ENCODE peak calls at places on chromosomes 13 and 19, in eight cellular contexts. One of them, this sample, is unnamed.

GRCh38 chr19:33226550-33227241 is 1.0 kb upstream of the SLC7A10 start:
- DNase-seq in astrocyte: no peak
- DNase-seq in uterus: no peak
- DNase-seq in DND-41: no peak
- DNase-seq in hepatocyte: peak
- DNase-seq in IMR-90: no peak
- DNase-seq in coronary artery: no peak
- DNase-seq in PC-3: no peak
- DNase-seq in this sample: peak

GRCh38 chr13:44703371-44703770 is 127.2 kb upstream of the TSC22D1 start:
- DNase-seq in DND-41: no peak
- DNase-seq in IMR-90: peak
- DNase-seq in PC-3: peak
- DNase-seq in astrocyte: peak
- DNase-seq in hepatocyte: peak
- DNase-seq in coronary artery: no peak
- DNase-seq in uterus: no peak
- DNase-seq in this sample: no peak

GRCh38 chr13:113093580-113094409 is 11.8 kb upstream of the F7 start:
- DNase-seq in PC-3: no peak
- DNase-seq in astrocyte: no peak
- DNase-seq in IMR-90: no peak
- DNase-seq in hepatocyte: no peak
- DNase-seq in DND-41: no peak
- DNase-seq in coronary artery: no peak
- DNase-seq in uterus: no peak
- DNase-seq in this sample: no peak

GRCh38 chr19:34225659-34226015 is 28.7 kb upstream of the GARRE1 start:
- DNase-seq in hepatocyte: no peak
- DNase-seq in astrocyte: no peak
- DNase-seq in PC-3: no peak
- DNase-seq in IMR-90: no peak
- DNase-seq in uterus: no peak
- DNase-seq in coronary artery: no peak
- DNase-seq in DND-41: no peak
- DNase-seq in this sample: no peak

GRCh38 chr19:35636651-35637050 is 4.9 kb upstream of the ETV2 start:
- DNase-seq in astrocyte: no peak
- DNase-seq in uterus: no peak
- DNase-seq in DND-41: no peak
- DNase-seq in IMR-90: no peak
- DNase-seq in PC-3: no peak
- DNase-seq in hepatocyte: no peak
- DNase-seq in coronary artery: no peak
- DNase-seq in this sample: no peak

GRCh38 chr19:39407394-39407643 is 672 bp downstream of the ZFP36 start:
- DNase-seq in hepatocyte: no peak
- DNase-seq in DND-41: no peak
- DNase-seq in uterus: no peak
- DNase-seq in IMR-90: no peak
- DNase-seq in coronary artery: no peak
- DNase-seq in astrocyte: no peak
- DNase-seq in PC-3: no peak
- DNase-seq in this sample: no peak

GRCh38 chr19:5023128-5023571 is 54.2 kb downstream of the KDM4B start:
- DNase-seq in hepatocyte: no peak
- DNase-seq in PC-3: no peak
- DNase-seq in coronary artery: no peak
- DNase-seq in uterus: no peak
- DNase-seq in IMR-90: no peak
- DNase-seq in astrocyte: no peak
- DNase-seq in DND-41: no peak
- DNase-seq in this sample: no peak

GRCh38 chr19:38073806-38074685 is 150.0 kb downstream of the DPF1 start:
- DNase-seq in uterus: no peak
- DNase-seq in IMR-90: peak
- DNase-seq in astrocyte: no peak
- DNase-seq in DND-41: no peak
- DNase-seq in coronary artery: no peak
- DNase-seq in hepatocyte: peak
- DNase-seq in PC-3: no peak
- DNase-seq in this sample: peak

GRCh38 chr13:28602580-28602979 is 56.4 kb upstream of the POMP start:
- DNase-seq in hepatocyte: no peak
- DNase-seq in DND-41: no peak
- DNase-seq in uterus: no peak
- DNase-seq in PC-3: no peak
- DNase-seq in IMR-90: no peak
- DNase-seq in coronary artery: no peak
- DNase-seq in astrocyte: no peak
- DNase-seq in this sample: no peak

GRCh38 chr19:8390617-8390981 is 439 bp downstream of the RAB11B start:
- DNase-seq in hepatocyte: peak
- DNase-seq in IMR-90: peak
- DNase-seq in coronary artery: peak
- DNase-seq in uterus: peak
- DNase-seq in PC-3: peak
- DNase-seq in DND-41: peak
- DNase-seq in astrocyte: peak
- DNase-seq in this sample: peak

GRCh38 chr19:42512130-42512636 is 16.1 kb downstream of the CEACAM1 start:
- DNase-seq in coronary artery: no peak
- DNase-seq in astrocyte: no peak
- DNase-seq in uterus: no peak
- DNase-seq in IMR-90: no peak
- DNase-seq in PC-3: no peak
- DNase-seq in hepatocyte: no peak
- DNase-seq in DND-41: no peak
- DNase-seq in this sample: no peak

GRCh38 chr13:74868044-74868443 is 613.9 kb downstream of the TBC1D4 start:
- DNase-seq in IMR-90: no peak
- DNase-seq in astrocyte: peak
- DNase-seq in PC-3: peak
- DNase-seq in coronary artery: no peak
- DNase-seq in uterus: no peak
- DNase-seq in hepatocyte: no peak
- DNase-seq in DND-41: no peak
- DNase-seq in this sample: no peak

GRCh38 chr13:74067818-74068217 is 66.4 kb downstream of the KLF12 start:
- DNase-seq in uterus: no peak
- DNase-seq in hepatocyte: no peak
- DNase-seq in IMR-90: peak
- DNase-seq in DND-41: peak
- DNase-seq in PC-3: peak
- DNase-seq in astrocyte: peak
- DNase-seq in coronary artery: no peak
- DNase-seq in this sample: no peak

GRCh38 chr19:47096721-47097120 is 16.9 kb downstream of the ZC3H4 start:
- DNase-seq in PC-3: no peak
- DNase-seq in IMR-90: no peak
- DNase-seq in coronary artery: no peak
- DNase-seq in uterus: no peak
- DNase-seq in hepatocyte: no peak
- DNase-seq in astrocyte: no peak
- DNase-seq in DND-41: no peak
- DNase-seq in this sample: no peak

GRCh38 chr19:47097396-47098217 is 16.0 kb downstream of the ZC3H4 start:
- DNase-seq in PC-3: no peak
- DNase-seq in DND-41: no peak
- DNase-seq in uterus: no peak
- DNase-seq in coronary artery: peak
- DNase-seq in IMR-90: no peak
- DNase-seq in hepatocyte: no peak
- DNase-seq in astrocyte: peak
- DNase-seq in this sample: no peak

GRCh38 chr19:47093841-47094240 is 19.7 kb downstream of the ZC3H4 start:
- DNase-seq in astrocyte: no peak
- DNase-seq in hepatocyte: no peak
- DNase-seq in DND-41: no peak
- DNase-seq in IMR-90: no peak
- DNase-seq in uterus: no peak
- DNase-seq in PC-3: no peak
- DNase-seq in coronary artery: no peak
- DNase-seq in this sample: no peak

GRCh38 chr19:47094557-47095517 is 18.7 kb downstream of the ZC3H4 start:
- DNase-seq in hepatocyte: peak
- DNase-seq in PC-3: no peak
- DNase-seq in coronary artery: no peak
- DNase-seq in DND-41: peak
- DNase-seq in astrocyte: peak
- DNase-seq in uterus: no peak
- DNase-seq in IMR-90: no peak
- DNase-seq in this sample: no peak

GRCh38 chr19:47095707-47096704 is 17.6 kb downstream of the ZC3H4 start:
- DNase-seq in IMR-90: no peak
- DNase-seq in astrocyte: peak
- DNase-seq in coronary artery: no peak
- DNase-seq in DND-41: peak
- DNase-seq in uterus: no peak
- DNase-seq in PC-3: peak
- DNase-seq in hepatocyte: peak
- DNase-seq in this sample: peak
- H3K4me3 ChIP-seq in IMR-90: no peak
- H3K4me3 ChIP-seq in astrocyte: no peak
- H3K4me3 ChIP-seq in coronary artery: no peak
- H3K4me3 ChIP-seq in DND-41: no peak
- H3K4me3 ChIP-seq in uterus: no peak
- H3K4me3 ChIP-seq in PC-3: peak
- H3K4me3 ChIP-seq in hepatocyte: no peak
- H3K4me3 ChIP-seq in this sample: no peak

DNA sequence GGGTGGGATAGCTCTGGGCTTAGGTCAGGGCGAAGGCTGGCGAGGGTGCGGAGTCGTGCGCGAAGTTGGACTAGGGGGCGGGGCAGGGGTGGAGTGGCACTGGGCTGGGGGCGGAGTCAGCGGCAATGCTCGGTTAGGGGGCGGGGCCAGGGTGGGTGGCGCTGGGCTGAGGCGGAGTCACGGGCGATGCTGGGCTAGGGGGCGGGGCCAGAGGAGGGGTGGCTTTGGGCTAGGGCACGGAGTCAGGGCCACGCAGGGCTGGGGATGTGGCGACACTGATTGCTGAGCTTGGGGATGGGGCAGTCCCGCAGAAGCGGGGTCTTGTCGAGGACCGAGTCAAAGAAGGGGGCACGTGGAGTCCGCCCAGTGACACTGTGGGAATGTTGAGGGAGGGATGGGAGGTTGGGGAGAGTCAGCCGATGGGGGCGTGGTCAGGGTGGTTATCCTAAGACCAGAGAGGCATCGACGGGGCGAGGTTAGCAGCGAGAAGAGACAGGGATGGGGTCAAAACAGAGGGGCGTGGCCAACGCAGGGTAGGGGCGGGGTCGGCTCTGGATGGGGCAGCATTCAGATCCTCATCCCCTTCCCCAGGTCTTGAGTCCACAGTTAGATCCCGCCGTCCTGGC is 8.7 kb downstream of the HOMER3 start:
- DNase-seq in PC-3: peak
- DNase-seq in DND-41: peak
- DNase-seq in coronary artery: no peak
- DNase-seq in hepatocyte: peak
- DNase-seq in IMR-90: no peak
- DNase-seq in astrocyte: no peak
- DNase-seq in uterus: peak
- DNase-seq in this sample: peak
- H3K4me3 ChIP-seq in PC-3: no peak
- H3K4me3 ChIP-seq in DND-41: no peak
- H3K4me3 ChIP-seq in coronary artery: peak
- H3K4me3 ChIP-seq in hepatocyte: no peak
- H3K4me3 ChIP-seq in IMR-90: no peak
- H3K4me3 ChIP-seq in astrocyte: no peak
- H3K4me3 ChIP-seq in uterus: peak
- H3K4me3 ChIP-seq in this sample: peak

DNA sequence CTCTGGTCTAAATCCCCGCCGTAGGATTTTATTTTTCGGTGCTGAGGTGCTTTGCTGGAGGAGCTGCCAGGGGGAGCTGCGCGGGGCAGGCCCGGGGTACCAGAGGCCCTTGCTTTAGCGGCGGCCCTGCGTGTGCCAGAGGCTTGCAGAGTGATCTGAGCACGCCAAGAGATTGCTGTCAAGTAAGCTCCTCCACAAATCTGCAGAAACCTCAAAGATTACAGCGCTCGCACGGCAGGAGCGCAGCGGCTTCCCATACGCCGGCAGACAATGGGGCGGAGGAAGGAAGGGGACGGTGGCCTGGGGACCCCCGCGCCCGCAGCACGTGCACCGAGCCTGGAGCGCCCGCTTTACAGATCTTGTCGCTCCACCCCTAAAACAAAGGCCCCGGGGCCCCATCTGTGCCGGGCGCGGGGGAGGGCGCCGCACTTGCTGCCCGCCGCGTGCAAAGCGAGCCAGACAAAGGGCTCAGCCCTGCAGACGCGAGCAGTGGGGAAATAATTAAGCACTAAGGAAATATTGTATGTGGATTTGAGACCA is 9.1 kb upstream of the C19orf12 start:
- DNase-seq in PC-3: no peak
- DNase-seq in uterus: no peak
- DNase-seq in astrocyte: peak
- DNase-seq in coronary artery: no peak
- DNase-seq in DND-41: peak
- DNase-seq in IMR-90: peak
- DNase-seq in hepatocyte: peak
- DNase-seq in this sample: peak
- H3K4me3 ChIP-seq in PC-3: peak
- H3K4me3 ChIP-seq in uterus: no peak
- H3K4me3 ChIP-seq in astrocyte: peak
- H3K4me3 ChIP-seq in coronary artery: peak
- H3K4me3 ChIP-seq in DND-41: no peak
- H3K4me3 ChIP-seq in IMR-90: no peak
- H3K4me3 ChIP-seq in hepatocyte: peak
- H3K4me3 ChIP-seq in this sample: peak

DNA sequence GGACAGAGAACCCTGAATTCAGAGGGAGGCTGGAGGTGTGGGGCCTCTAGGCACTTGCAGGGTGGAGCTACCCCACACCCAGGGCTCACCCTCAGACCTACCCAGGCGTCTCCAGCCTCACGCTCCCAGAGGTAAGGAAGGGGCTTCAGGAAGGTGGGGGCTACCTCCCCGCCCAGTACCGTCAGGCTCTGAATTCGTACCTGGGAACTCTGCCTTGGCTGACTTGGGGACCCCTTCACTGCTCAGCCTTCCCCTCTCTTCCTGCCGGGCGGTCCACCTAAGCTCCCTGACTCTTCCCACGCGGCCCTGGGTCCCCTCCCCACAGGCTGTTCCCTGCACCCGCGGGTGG is 28.5 kb upstream of the PARP4 start:
- DNase-seq in uterus: no peak
- DNase-seq in PC-3: no peak
- DNase-seq in coronary artery: no peak
- DNase-seq in astrocyte: no peak
- DNase-seq in IMR-90: no peak
- DNase-seq in hepatocyte: no peak
- DNase-seq in DND-41: no peak
- DNase-seq in this sample: no peak
- H3K4me3 ChIP-seq in uterus: no peak
- H3K4me3 ChIP-seq in PC-3: no peak
- H3K4me3 ChIP-seq in coronary artery: peak
- H3K4me3 ChIP-seq in astrocyte: peak
- H3K4me3 ChIP-seq in IMR-90: no peak
- H3K4me3 ChIP-seq in hepatocyte: no peak
- H3K4me3 ChIP-seq in DND-41: no peak
- H3K4me3 ChIP-seq in this sample: peak

This sample was measured in GM23338.